ENCODE peak calls at places on chromosomes 5 and 9, in four cellular contexts. A is AG04450, U is IMR-90, Q is dorsolateral prefrontal cortex. S is an unnamed sample.

GRCh38 chr5:148708854-148709253 is 54.5 kb upstream of the HTR4 start:
- DNase-seq in A (no peak), U (no peak), Q (no peak), S (no peak)

GRCh38 chr5:173245319-173246134 is 10.5 kb upstream of the NKX2-5 start:
- DNase-seq in A (no peak), U (no peak), Q (no peak), S (peak; percentile 95)

GRCh38 chr9:74570879-74571512 is 73.9 kb downstream of the RORB start:
- DNase-seq in A (no peak), U (peak; percentile 40), Q (no peak), S (peak; percentile 35)

GRCh38 chr9:116566677-116567488 is 120.2 kb upstream of the TRIM32 start:
- DNase-seq in A (peak; percentile 18), U (peak; percentile 63), Q (no peak), S (no peak)

GRCh38 chr5:176761755-176762154 is 48.6 kb upstream of the UNC5A start:
- DNase-seq in A (no peak), U (no peak), Q (no peak), S (no peak)

GRCh38 chr9:35935755-35936509 is 22.0 kb downstream of the OR2S2 start:
- DNase-seq in A (peak; percentile 47), U (peak; percentile 82), Q (no peak), S (no peak)

GRCh38 chr9:112505607-112506006 is 19.0 kb downstream of the KIAA1958 start:
- DNase-seq in A (no peak), U (no peak), Q (no peak), S (no peak)

GRCh38 chr9:32551491-32552049 is 557 bp upstream of the SMIM27 start:
- DNase-seq in A (no peak), U (peak; percentile 36), Q (peak; percentile 9), S (no peak)

GRCh38 chr5:160774646-160775313 is 77.2 kb downstream of the ATP10B start:
- DNase-seq in A (no peak), U (no peak), Q (no peak), S (no peak)

GRCh38 chr9:96460877-96461276 is 10.9 kb downstream of the HABP4 start:
- DNase-seq in A (no peak), U (peak; percentile 43), Q (no peak), S (no peak)

GRCh38 chr5:122408592-122409219 is 96.7 kb downstream of the SNCAIP start:
- DNase-seq in A (no peak), U (no peak), Q (peak; percentile 30), S (no peak)

GRCh38 chr5:14428302-14429081 is 153.1 kb upstream of the OTULINL start:
- DNase-seq in A (no peak), U (peak; percentile 70), Q (no peak), S (peak; percentile 35)

GRCh38 chr5:78294250-78295034 is at the start of gene AP3B1:
- DNase-seq in A (peak; percentile 98), U (peak; percentile 99), Q (peak; percentile 96), S (peak; percentile 99)

GRCh38 chr5:14868771-14869170 is 2.8 kb downstream of the ANKH start:
- DNase-seq in A (no peak), U (no peak), Q (no peak), S (no peak)

GRCh38 chr5:138336952-138337684 is 948 bp upstream of the FAM53C start:
- DNase-seq in A (peak; percentile 42), U (peak; percentile 79), Q (no peak), S (peak; percentile 93)

GRCh38 chr9:137428841-137429545 is 5.8 kb downstream of the NOXA1 start:
- DNase-seq in A (no peak), U (no peak), Q (no peak), S (no peak)

GRCh38 chr5:171483453-171484177 is 64.2 kb downstream of the FGF18 start:
- DNase-seq in A (peak; percentile 59), U (peak; percentile 86), Q (no peak), S (no peak)

GRCh38 chr5:168578506-168579205 is 512 bp downstream of the PANK3 start:
- DNase-seq in A (peak; percentile 6), U (no peak), Q (no peak), S (peak; percentile 79)

GRCh38 chr9:76818271-76818670 is 54.0 kb downstream of the PCA3 start:
- DNase-seq in A (peak; percentile 92), U (peak; percentile 98), Q (no peak), S (peak; percentile 92)

GRCh38 chr9:79701651-79702050 is 129.9 kb downstream of the TLE4 start:
- DNase-seq in A (no peak), U (no peak), Q (no peak), S (no peak)

GRCh38 chr5:893137-893506 is 438 bp downstream of the TRIP13 start:
- DNase-seq in A (no peak), U (no peak), Q (no peak), S (no peak)

GRCh38 chr5:50711280-50711679 is 44.8 kb downstream of the PARP8 start:
- DNase-seq in A (no peak), U (peak; percentile 8), Q (no peak), S (no peak)

GRCh38 chr5:17196024-17196423 is 21.4 kb upstream of the BASP1 start:
- DNase-seq in A (no peak), U (no peak), Q (no peak), S (no peak)

GRCh38 chr5:142853682-142854081 is 83.5 kb downstream of the ARHGAP26 start:
- DNase-seq in A (no peak), U (no peak), Q (no peak), S (no peak)

GRCh38 chr5:80128129-80128528 is 93.0 kb downstream of the THBS4 start:
- DNase-seq in A (no peak), U (no peak), Q (no peak), S (peak; percentile 86)

GRCh38 chr5:175822225-175822624 is 49.2 kb upstream of the CPLX2 start:
- DNase-seq in A (no peak), U (no peak), Q (no peak), S (peak; percentile 16)

GRCh38 chr9:92501671-92502393 is 19.5 kb upstream of the ASPN start:
- DNase-seq in A (no peak), U (peak; percentile 51), Q (no peak), S (peak; percentile 58)

GRCh38 chr5:52800394-52801213 is 12.9 kb downstream of the ITGA1 start:
- DNase-seq in A (no peak), U (peak; percentile 82), Q (peak; percentile 47), S (peak; percentile 89)

GRCh38 chr9:136143215-136144001 is 24.7 kb upstream of the TMEM250 start:
- DNase-seq in A (no peak), U (peak; percentile 9), Q (no peak), S (peak; percentile 78)

GRCh38 chr5:155459889-155460500 is 446.4 kb downstream of the KIF4B start:
- DNase-seq in A (no peak), U (no peak), Q (no peak), S (no peak)

GRCh38 chr5:100900142-100900795 is 2.8 kb downstream of the ST8SIA4 start:
- DNase-seq in A (no peak), U (no peak), Q (no peak), S (peak; percentile 82)

GRCh38 chr5:101482931-101483330 is 579.8 kb upstream of the ST8SIA4 start:
- DNase-seq in A (no peak), U (no peak), Q (no peak), S (peak; percentile 9)

GRCh38 chr5:82684153-82684552 is 393.0 kb downstream of the TMEM167A start:
- DNase-seq in A (no peak), U (no peak), Q (no peak), S (no peak)

GRCh38 chr5:14869286-14870164 is 2.1 kb downstream of the ANKH start:
- DNase-seq in A (no peak), U (no peak), Q (peak; percentile 23), S (no peak)

GRCh38 chr9:83582026-83582425 is 40.9 kb upstream of the IDNK start:
- DNase-seq in A (no peak), U (peak; percentile 36), Q (no peak), S (no peak)

GRCh38 chr5:132495672-132496630 is 5.4 kb upstream of the IRF1 start:
- DNase-seq in A (peak; percentile 60), U (peak; percentile 82), Q (peak; percentile 65), S (peak; percentile 94)

GRCh38 chr5:34914671-34915138 is 599 bp downstream of the RAD1 start:
- DNase-seq in A (no peak), U (peak; percentile 29), Q (no peak), S (no peak)

GRCh38 chr9:136060671-136061371 is 34.3 kb downstream of the NACC2 start:
- DNase-seq in A (no peak), U (no peak), Q (no peak), S (no peak)